ENCODE peak calls at places on chromosomes 13 and 19, in four cellular contexts. B, T, N and P are unnamed samples. For H3K9me3, the result is how much of the 10 kb centered on the place peaks cover.

GRCh38 chr13:44103721-44104490 is 224.2 kb downstream of the LACC1 start:
- DNase-seq in T (no peak), B (no peak), N (no peak), P (peak)

GRCh38 chr13:45086484-45086883 is 33.8 kb upstream of the GTF2F2 start:
- DNase-seq in T (no peak), B (no peak), N (no peak), P (no peak)

GRCh38 chr13:100532836-100533435 is 55.7 kb downstream of the GGACT start:
- DNase-seq in T (no peak), N (no peak), B (no peak), P (no peak)

GRCh38 chr13:22200469-22200868 is 529.6 kb downstream of the FGF9 start:
- DNase-seq in T (no peak), B (no peak), N (no peak), P (no peak)

GRCh38 chr13:94708031-94708571 is 4.2 kb downstream of the SOX21 start:
- DNase-seq in T (no peak), N (no peak), B (no peak), P (no peak)

GRCh38 chr13:88761145-88761544 is 1090.0 kb downstream of the SLITRK5 start:
- DNase-seq in T (no peak), B (no peak), N (no peak), P (peak)

GRCh38 chr13:80783926-80784325 is 443.0 kb upstream of the SPRY2 start:
- DNase-seq in T (no peak), B (no peak), N (no peak), P (no peak)

GRCh38 chr19:1169921-1170885 is 3.9 kb downstream of the SBNO2 start:
- DNase-seq in T (no peak), B (no peak), N (peak), P (no peak)

GRCh38 chr19:47369923-47370625 is 21.0 kb downstream of the DHX34 start:
- DNase-seq in T (no peak), N (no peak), B (no peak), P (no peak)

GRCh38 chr19:13953021-13953531 is 767 bp downstream of the DCAF15 start:
- DNase-seq in N (peak), B (no peak), T (no peak), P (peak)

GRCh38 chr13:41533676-41534075 is 76.3 kb downstream of the RGCC start:
- DNase-seq in N (no peak), B (no peak), T (no peak), P (no peak)

GRCh38 chr19:8244442-8244841 is 35.3 kb downstream of the CERS4 start:
- DNase-seq in T (no peak), N (no peak), B (no peak), P (no peak)

GRCh38 chr19:6458695-6459355 is 767 bp downstream of the SLC25A23 start:
- DNase-seq in N (peak), T (no peak), B (no peak), P (peak)

GRCh38 chr19:1081301-1082164 is 13.6 kb downstream of the POLR2E start:
- DNase-seq in N (no peak), B (no peak), T (no peak), P (peak)

GRCh38 chr19:23571175-23571574 is 115.8 kb downstream of the ZNF675 start:
- DNase-seq in T (no peak), B (no peak), N (no peak), P (no peak)

GRCh38 chr19:1424182-1424955 is 13.8 kb upstream of the RPS15 start:
- DNase-seq in B (peak), N (no peak), T (no peak), P (peak)

GRCh38 chr13:95552539-95553270 is at the start of gene CLDN10:
- DNase-seq in T (peak), N (no peak), B (no peak), P (no peak)

GRCh38 chr13:68019901-68020300 is 789.8 kb upstream of the PCDH9 start:
- DNase-seq in T (no peak), N (no peak), B (no peak), P (no peak)

GRCh38 chr13:75165543-75166230 is 316.3 kb downstream of the TBC1D4 start:
- DNase-seq in B (no peak), N (no peak), T (no peak), P (no peak)

GRCh38 chr19:36963262-36963661 is 47.1 kb downstream of the ZNF568 start:
- DNase-seq in T (no peak), N (no peak), B (no peak), P (no peak)

GRCh38 chr19:8036438-8037099 is 16.0 kb upstream of the CCL25 start:
- DNase-seq in N (no peak), B (no peak), T (no peak), P (no peak)

GRCh38 chr19:49680473-49681351 is 3.6 kb downstream of the PRMT1 start:
- DNase-seq in B (peak), T (peak), N (peak), P (peak)

GRCh38 chr13:59447846-59448620 is 715.7 kb downstream of the DIAPH3 start:
- DNase-seq in N (no peak), B (peak), T (no peak), P (no peak)

GRCh38 chr19:40799558-40800338 is 757 bp downstream of the EGLN2 start:
- DNase-seq in T (peak), N (peak), B (no peak), P (no peak)

GRCh38 chr19:47613165-47614146 is 4.5 kb downstream of the BICRA start:
- DNase-seq in T (peak), N (no peak), B (no peak), P (no peak)

GRCh38 chr13:99417151-99417820 is 84.0 kb upstream of the TM9SF2 start:
- DNase-seq in N (peak), T (no peak), B (no peak), P (no peak)

GRCh38 chr13:101739382-101740178 is 287.1 kb downstream of the ITGBL1 start:
- DNase-seq in B (peak), N (no peak), T (no peak), P (no peak)

GRCh38 chr19:48819366-48819816 is 8.6 kb upstream of the BCAT2 start:
- DNase-seq in T (no peak), B (no peak), N (peak), P (peak)

GRCh38 chr19:48510421-48511268 is 990 bp downstream of the LMTK3 start:
- DNase-seq in T (peak), N (peak), B (no peak), P (peak)

GRCh38 chr19:33767898-33768413 is 28.7 kb upstream of the KCTD15 start:
- DNase-seq in N (no peak), B (peak), T (peak), P (no peak)

GRCh38 chr19:38197937-38198704 is 25.9 kb downstream of the DPF1 start:
- DNase-seq in B (no peak), N (no peak), T (no peak), P (no peak)

GRCh38 chr19:5804516-5805464 is at the start of gene NRTN:
- DNase-seq in N (peak), B (no peak), T (peak), P (peak)

GRCh38 chr13:28322256-28322895 is 172.6 kb downstream of the FLT1 start:
- DNase-seq in B (no peak), N (no peak), T (no peak), P (no peak)

GRCh38 chr19:40150170-40150569 is 41.1 kb upstream of the MAP3K10 start:
- DNase-seq in T (no peak), N (no peak), B (no peak), P (no peak)

GRCh38 chr19:54548806-54549205 is 24.8 kb upstream of the LILRA2 start:
- DNase-seq in B (no peak), N (no peak), T (no peak), P (no peak)
- H3K9me3 ChIP-seq in B (under half), N (under half), T (under half), P (under half)

GRCh38 chr19:44232867-44233266 is 20.5 kb downstream of the ZNF227 start:
- DNase-seq in B (no peak), N (no peak), T (no peak), P (no peak)
- H3K9me3 ChIP-seq in B (under half), N (half or more), T (under half), P (under half)

DNA sequence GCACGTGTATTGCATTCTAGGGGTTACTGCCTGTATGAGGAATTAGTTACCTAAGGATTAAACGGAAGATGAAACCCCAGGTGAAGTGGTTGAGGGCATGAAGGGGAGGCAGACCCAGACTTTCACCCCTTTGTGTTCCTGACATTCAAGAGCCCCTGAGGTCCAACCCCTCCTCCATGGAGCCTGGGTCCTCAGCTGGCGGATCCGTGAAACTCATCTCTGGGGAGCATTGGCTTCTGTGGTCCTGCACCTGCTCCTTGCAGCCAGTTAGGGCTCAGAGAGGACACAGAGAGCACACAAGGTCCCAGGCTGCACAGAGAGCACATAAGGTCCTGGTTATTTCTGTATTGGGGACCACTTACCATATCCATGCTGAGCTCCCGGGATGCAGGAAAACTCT is 7.0 kb upstream of the LILRA1 start:
- DNase-seq in T (no peak), B (no peak), N (no peak), P (no peak)
- H3K9me3 ChIP-seq in T (under half), B (under half), N (under half), P (under half)

DNA sequence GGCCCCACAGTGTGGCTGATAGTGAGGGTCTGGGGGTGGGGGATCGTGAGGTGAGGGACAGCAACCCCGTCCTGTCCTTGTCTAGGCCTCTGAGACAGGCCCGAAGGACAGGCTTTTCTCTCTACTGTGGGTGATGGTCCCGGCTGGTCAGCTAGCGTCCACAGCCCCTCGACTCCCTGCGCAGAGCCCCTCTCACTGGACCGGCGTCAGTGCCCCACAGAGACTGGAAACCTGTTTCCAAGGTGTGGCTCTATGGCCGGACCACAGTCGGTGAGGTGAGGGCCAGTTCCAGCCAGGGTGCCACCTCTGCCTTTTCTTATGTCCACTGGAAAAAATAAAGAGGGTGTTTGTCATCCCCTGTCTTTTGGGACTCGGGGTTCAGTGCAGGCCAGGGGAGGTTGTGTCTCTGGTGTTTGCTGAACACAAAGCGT is 22.6 kb downstream of the ATP11A start:
- DNase-seq in N (no peak), B (no peak), T (no peak), P (no peak)
- H3K9me3 ChIP-seq in N (under half), B (under half), T (under half), P (under half)

GRCh38 chr19:2853015-2853606 is 11.8 kb downstream of the ZNF555 start:
- DNase-seq in B (no peak), T (no peak), N (no peak), P (no peak)
- H3K9me3 ChIP-seq in B (under half), T (under half), N (half or more), P (under half)

DNA sequence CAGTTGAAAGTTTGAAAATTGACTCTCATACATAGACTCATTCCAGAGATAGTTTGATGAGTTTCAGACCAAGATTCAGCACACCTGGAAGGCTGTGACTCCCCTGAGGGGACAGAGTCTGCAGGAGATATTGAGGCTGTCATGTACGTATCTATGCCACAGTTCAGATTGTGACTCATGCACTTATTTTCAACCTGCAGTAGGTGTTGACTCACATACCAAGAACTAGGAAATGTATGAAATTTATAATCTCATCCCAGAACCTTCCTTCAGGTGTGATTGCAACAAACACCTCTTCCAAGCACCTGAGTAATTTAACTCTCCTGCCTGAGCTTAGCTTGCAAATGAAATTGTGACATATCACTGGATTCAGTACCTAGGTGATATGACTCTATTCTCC is 64.4 kb upstream of the ZNF43 start:
- DNase-seq in T (no peak), B (no peak), N (no peak), P (no peak)
- H3K9me3 ChIP-seq in T (under half), B (half or more), N (half or more), P (under half)

GRCh38 chr19:58118979-58119733 is 21.1 kb upstream of the ZSCAN18 start:
- DNase-seq in N (no peak), T (no peak), B (no peak), P (no peak)
- H3K9me3 ChIP-seq in N (half or more), T (under half), B (half or more), P (under half)

GRCh38 chr13:51130348-51130747 is 19.3 kb upstream of the C13orf42 start:
- DNase-seq in B (no peak), N (no peak), T (no peak), P (no peak)
- H3K9me3 ChIP-seq in B (under half), N (under half), T (under half), P (under half)

GRCh38 chr19:21483589-21484170 is 21.7 kb upstream of the ZNF429 start:
- DNase-seq in N (peak), B (no peak), T (peak), P (no peak)

GRCh38 chr19:21487969-21488368 is 17.4 kb upstream of the ZNF429 start:
- DNase-seq in T (no peak), N (no peak), B (no peak), P (no peak)

GRCh38 chr19:21482863-21483276 is 22.5 kb upstream of the ZNF429 start:
- DNase-seq in T (peak), N (peak), B (peak), P (peak)

GRCh38 chr19:21484631-21485030 is 20.8 kb upstream of the ZNF429 start:
- DNase-seq in B (no peak), T (no peak), N (no peak), P (no peak)
- H3K9me3 ChIP-seq in B (half or more), T (under half), N (under half), P (under half)

GRCh38 chr13:48072787-48073186 is 22.1 kb downstream of the MED4 start:
- DNase-seq in B (no peak), T (no peak), N (no peak), P (no peak)
- H3K9me3 ChIP-seq in B (under half), T (under half), N (under half), P (under half)